ENCODE peak calls at places on chromosomes 6 and 20, in four cellular contexts. One of them, this sample, is unnamed.

GRCh38 chr6:21396313-21396712 is 197.2 kb upstream of the SOX4 start:
- DNase-seq in adrenal gland: no peak
- DNase-seq in heart left ventricle: no peak
- DNase-seq in upper lobe of left lung: no peak
- DNase-seq in this sample: no peak

GRCh38 chr6:9540534-9541126 is 874.2 kb downstream of the TFAP2A start:
- DNase-seq in heart left ventricle: no peak
- DNase-seq in adrenal gland: no peak
- DNase-seq in upper lobe of left lung: no peak
- DNase-seq in this sample: no peak

GRCh38 chr6:3619201-3619600 is 132.3 kb downstream of the PXDC1 start:
- DNase-seq in adrenal gland: no peak
- DNase-seq in upper lobe of left lung: no peak
- DNase-seq in heart left ventricle: no peak
- DNase-seq in this sample: no peak

GRCh38 chr6:3390698-3391097 is 66.2 kb downstream of the SLC22A23 start:
- DNase-seq in upper lobe of left lung: no peak
- DNase-seq in adrenal gland: peak; percentile 35
- DNase-seq in heart left ventricle: peak; percentile 56
- DNase-seq in this sample: peak; percentile 55

GRCh38 chr20:38303908-38304379 is at the start of gene BPI:
- DNase-seq in upper lobe of left lung: peak; percentile 73
- DNase-seq in heart left ventricle: peak; percentile 45
- DNase-seq in adrenal gland: peak; percentile 33
- DNase-seq in this sample: peak; percentile 67

GRCh38 chr20:59404749-59405148 is 104.3 kb downstream of the EDN3 start:
- DNase-seq in heart left ventricle: no peak
- DNase-seq in adrenal gland: no peak
- DNase-seq in upper lobe of left lung: no peak
- DNase-seq in this sample: no peak

GRCh38 chr6:151335930-151336329 is 55.4 kb downstream of the ZBTB2 start:
- DNase-seq in upper lobe of left lung: no peak
- DNase-seq in adrenal gland: no peak
- DNase-seq in heart left ventricle: no peak
- DNase-seq in this sample: no peak

GRCh38 chr20:37988555-37988954 is 44.7 kb downstream of the TTI1 start:
- DNase-seq in adrenal gland: no peak
- DNase-seq in heart left ventricle: no peak
- DNase-seq in upper lobe of left lung: no peak
- DNase-seq in this sample: no peak

GRCh38 chr6:88785478-88785877 is 177.9 kb downstream of the RNGTT start:
- DNase-seq in upper lobe of left lung: no peak
- DNase-seq in adrenal gland: no peak
- DNase-seq in heart left ventricle: no peak
- DNase-seq in this sample: no peak

GRCh38 chr6:26445934-26446667 is 5.8 kb downstream of the BTN3A3 start:
- DNase-seq in adrenal gland: no peak
- DNase-seq in heart left ventricle: no peak
- DNase-seq in upper lobe of left lung: no peak
- DNase-seq in this sample: no peak

GRCh38 chr20:11144114-11144513 is 470.3 kb upstream of the JAG1 start:
- DNase-seq in adrenal gland: no peak
- DNase-seq in upper lobe of left lung: no peak
- DNase-seq in heart left ventricle: no peak
- DNase-seq in this sample: no peak

GRCh38 chr6:55729665-55730064 is 145.7 kb downstream of the BMP5 start:
- DNase-seq in heart left ventricle: no peak
- DNase-seq in adrenal gland: no peak
- DNase-seq in upper lobe of left lung: no peak
- DNase-seq in this sample: no peak

GRCh38 chr6:26333458-26334297 is 31.3 kb upstream of the BTN3A2 start:
- DNase-seq in upper lobe of left lung: no peak
- DNase-seq in heart left ventricle: no peak
- DNase-seq in adrenal gland: no peak
- DNase-seq in this sample: no peak

GRCh38 chr6:111989743-111990142 is 64.2 kb upstream of the CCN6 start:
- DNase-seq in heart left ventricle: no peak
- DNase-seq in upper lobe of left lung: no peak
- DNase-seq in adrenal gland: no peak
- DNase-seq in this sample: no peak

GRCh38 chr6:150167479-150167873 is 24.6 kb downstream of the PPP1R14C start:
- DNase-seq in heart left ventricle: peak; percentile 68
- DNase-seq in adrenal gland: no peak
- DNase-seq in upper lobe of left lung: no peak
- DNase-seq in this sample: no peak

GRCh38 chr20:53662595-53662994 is 69.0 kb upstream of the ZNF217 start:
- DNase-seq in heart left ventricle: no peak
- DNase-seq in adrenal gland: no peak
- DNase-seq in upper lobe of left lung: no peak
- DNase-seq in this sample: no peak

GRCh38 chr6:131950767-131951575 is at the start of gene CCN2:
- DNase-seq in heart left ventricle: peak; percentile 84
- DNase-seq in upper lobe of left lung: peak; percentile 62
- DNase-seq in adrenal gland: peak; percentile 71
- DNase-seq in this sample: peak; percentile 83

GRCh38 chr20:58616411-58616810 is 34.7 kb upstream of the STX16 start:
- DNase-seq in upper lobe of left lung: no peak
- DNase-seq in adrenal gland: no peak
- DNase-seq in heart left ventricle: no peak
- DNase-seq in this sample: no peak

GRCh38 chr6:21595265-21595950 is 1.9 kb downstream of the SOX4 start:
- DNase-seq in adrenal gland: peak; percentile 17
- DNase-seq in heart left ventricle: peak; percentile 42
- DNase-seq in upper lobe of left lung: peak; percentile 41
- DNase-seq in this sample: no peak

GRCh38 chr6:50707652-50708325 is 5.5 kb upstream of the TFAP2D start:
- DNase-seq in upper lobe of left lung: no peak
- DNase-seq in heart left ventricle: no peak
- DNase-seq in adrenal gland: no peak
- DNase-seq in this sample: no peak

GRCh38 chr20:461254-462198 is 807 bp downstream of the TBC1D20 start:
- DNase-seq in heart left ventricle: peak; percentile 65
- DNase-seq in upper lobe of left lung: peak; percentile 50
- DNase-seq in adrenal gland: peak; percentile 46
- DNase-seq in this sample: peak; percentile 70

GRCh38 chr6:8513174-8513573 is 77.8 kb upstream of the SLC35B3 start:
- DNase-seq in adrenal gland: no peak
- DNase-seq in heart left ventricle: no peak
- DNase-seq in upper lobe of left lung: no peak
- DNase-seq in this sample: no peak

GRCh38 chr6:8628063-8628462 is 192.7 kb upstream of the SLC35B3 start:
- DNase-seq in upper lobe of left lung: no peak
- DNase-seq in adrenal gland: no peak
- DNase-seq in heart left ventricle: no peak
- DNase-seq in this sample: no peak

GRCh38 chr6:3324262-3324942 is 65.7 kb downstream of the PSMG4 start:
- DNase-seq in adrenal gland: peak; percentile 34
- DNase-seq in upper lobe of left lung: peak; percentile 47
- DNase-seq in heart left ventricle: peak; percentile 56
- DNase-seq in this sample: no peak

GRCh38 chr6:111692327-111693164 is 86.9 kb upstream of the TRAF3IP2 start:
- DNase-seq in upper lobe of left lung: no peak
- DNase-seq in adrenal gland: no peak
- DNase-seq in heart left ventricle: peak; percentile 38
- DNase-seq in this sample: peak; percentile 71

GRCh38 chr6:41642960-41643898 is 5.0 kb downstream of the MDFI start:
- DNase-seq in adrenal gland: no peak
- DNase-seq in heart left ventricle: no peak
- DNase-seq in upper lobe of left lung: no peak
- DNase-seq in this sample: no peak

GRCh38 chr6:45822269-45822812 is 193.3 kb downstream of the CLIC5 start:
- DNase-seq in upper lobe of left lung: no peak
- DNase-seq in adrenal gland: no peak
- DNase-seq in heart left ventricle: no peak
- DNase-seq in this sample: no peak

GRCh38 chr6:101443315-101443714 is 49.8 kb downstream of the GRIK2 start:
- DNase-seq in heart left ventricle: no peak
- DNase-seq in adrenal gland: no peak
- DNase-seq in upper lobe of left lung: no peak
- DNase-seq in this sample: no peak

GRCh38 chr6:55040102-55040848 is 134.0 kb upstream of the HCRTR2 start:
- DNase-seq in adrenal gland: no peak
- DNase-seq in upper lobe of left lung: no peak
- DNase-seq in heart left ventricle: no peak
- DNase-seq in this sample: no peak

GRCh38 chr6:137399949-137400443 is 94.2 kb downstream of the OLIG3 start:
- DNase-seq in upper lobe of left lung: no peak
- DNase-seq in adrenal gland: no peak
- DNase-seq in heart left ventricle: no peak
- DNase-seq in this sample: no peak

GRCh38 chr20:32522525-32522774 is 62.7 kb downstream of the NOL4L start:
- DNase-seq in heart left ventricle: no peak
- DNase-seq in adrenal gland: no peak
- DNase-seq in upper lobe of left lung: no peak
- DNase-seq in this sample: no peak

GRCh38 chr6:49070411-49070810 is 392.6 kb downstream of the MMUT start:
- DNase-seq in upper lobe of left lung: no peak
- DNase-seq in heart left ventricle: no peak
- DNase-seq in adrenal gland: no peak
- DNase-seq in this sample: no peak

GRCh38 chr6:75418233-75418632 is 75.4 kb downstream of the FILIP1 start:
- DNase-seq in heart left ventricle: no peak
- DNase-seq in adrenal gland: no peak
- DNase-seq in upper lobe of left lung: no peak
- DNase-seq in this sample: no peak

DNA sequence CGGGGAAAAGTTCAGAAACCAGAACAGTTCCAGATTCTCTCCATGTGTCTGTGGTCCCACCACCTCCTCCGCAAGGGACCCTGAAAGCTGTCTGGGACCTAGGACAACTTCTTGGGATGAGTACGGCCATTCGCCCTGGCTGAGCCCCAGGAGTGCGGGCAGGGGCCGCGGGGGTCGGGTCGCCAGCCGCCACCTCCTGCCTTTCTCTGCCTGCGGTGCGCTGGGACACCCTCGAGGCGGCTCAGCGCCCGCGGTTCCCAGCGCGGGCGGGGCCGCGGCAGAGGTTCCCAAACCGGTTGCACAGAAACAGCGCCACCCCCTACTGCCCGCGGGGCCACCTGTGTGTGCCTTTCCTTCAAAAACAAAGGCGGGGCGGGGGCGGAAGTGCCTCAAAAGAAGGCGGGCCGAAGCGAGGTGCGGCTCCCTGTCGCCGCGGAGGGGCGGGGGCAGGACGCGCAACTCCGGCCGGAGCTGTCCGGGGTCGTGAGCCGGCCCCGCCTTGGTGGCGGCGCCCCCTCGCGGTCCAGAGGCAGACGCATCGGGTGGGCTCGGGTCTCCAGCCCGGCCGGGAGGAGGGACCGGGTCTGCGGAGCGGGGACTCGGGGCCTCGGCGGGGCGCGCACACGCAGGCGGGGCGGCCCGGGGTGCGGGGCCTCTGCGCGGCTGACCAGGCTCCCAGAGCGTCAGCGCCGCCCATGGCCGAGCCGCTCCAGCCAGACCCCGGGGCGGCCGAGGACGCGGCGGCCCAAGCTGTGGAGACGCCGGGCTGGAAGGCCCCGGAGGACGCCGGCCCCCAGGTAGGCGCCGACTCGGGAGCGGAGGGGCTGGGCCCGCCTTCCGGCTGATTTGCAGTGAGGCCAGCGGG is at the start of gene HEBP2:
- DNase-seq in adrenal gland: peak; percentile 94
- DNase-seq in heart left ventricle: peak; percentile 97
- DNase-seq in upper lobe of left lung: peak; percentile 98
- DNase-seq in this sample: peak; percentile 99
- TF ChIP-seq POLR2A in adrenal gland: peak; percentile 80
- TF ChIP-seq POLR2A in heart left ventricle: peak; percentile 84
- TF ChIP-seq POLR2A in upper lobe of left lung: peak; percentile 91
- TF ChIP-seq POLR2A in this sample: peak; percentile 87

GRCh38 chr6:159959165-159959975 is 9.5 kb upstream of the IGF2R start:
- DNase-seq in adrenal gland: peak; percentile 33
- DNase-seq in heart left ventricle: no peak
- DNase-seq in upper lobe of left lung: peak; percentile 53
- DNase-seq in this sample: no peak
- H3K27ac ChIP-seq in adrenal gland: no peak overlapping the region
- H3K27ac ChIP-seq in heart left ventricle: peak overlapping the region; percentile 69
- H3K27ac ChIP-seq in upper lobe of left lung: peak overlapping the region; percentile 76
- H3K27ac ChIP-seq in this sample: peak overlapping the region; percentile 59

DNA sequence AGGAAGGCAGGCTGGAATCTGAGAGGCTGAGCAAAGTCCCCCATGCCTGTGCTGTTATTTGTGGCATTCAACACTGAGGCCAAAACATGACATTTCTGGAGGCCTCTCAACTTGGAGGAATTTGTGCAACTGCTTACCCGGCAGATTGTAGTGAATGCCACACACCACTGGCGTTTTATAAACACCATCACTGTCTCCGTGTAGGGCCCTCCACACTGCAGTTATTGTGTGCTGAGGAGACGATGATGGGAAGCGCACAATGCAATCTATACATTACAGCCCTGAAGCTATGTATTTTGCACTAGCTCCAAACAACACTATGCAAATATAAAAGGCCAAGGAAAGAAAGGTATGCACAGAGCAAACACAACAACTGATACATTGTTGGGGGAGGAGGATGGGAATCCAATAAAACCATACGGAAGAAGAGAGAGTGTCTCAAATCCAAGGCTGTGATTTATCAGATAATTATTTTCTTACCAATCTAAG is 106.5 kb downstream of the SMLR1 start:
- DNase-seq in upper lobe of left lung: no peak
- DNase-seq in adrenal gland: no peak
- DNase-seq in heart left ventricle: no peak
- DNase-seq in this sample: no peak
- H3K4me1 ChIP-seq in upper lobe of left lung: peaks cover 14% of the 10 kb centered on the region
- H3K4me1 ChIP-seq in adrenal gland: no peaks in the 10 kb centered on the region
- H3K4me1 ChIP-seq in heart left ventricle: peaks cover 27% of the 10 kb centered on the region
- H3K4me1 ChIP-seq in this sample: no peaks in the 10 kb centered on the region

GRCh38 chr20:34089655-34090324 is 22.3 kb downstream of the EIF2S2 start:
- DNase-seq in adrenal gland: no peak
- DNase-seq in heart left ventricle: peak; percentile 57
- DNase-seq in upper lobe of left lung: peak; percentile 33
- DNase-seq in this sample: no peak

GRCh38 chr20:34085544-34086040 is 26.5 kb downstream of the EIF2S2 start:
- DNase-seq in heart left ventricle: no peak
- DNase-seq in adrenal gland: no peak
- DNase-seq in upper lobe of left lung: no peak
- DNase-seq in this sample: no peak

GRCh38 chr20:34088871-34089479 is 23.1 kb downstream of the EIF2S2 start:
- DNase-seq in heart left ventricle: no peak
- DNase-seq in upper lobe of left lung: no peak
- DNase-seq in adrenal gland: no peak
- DNase-seq in this sample: no peak

GRCh38 chr20:34090645-34091044 is 21.4 kb downstream of the EIF2S2 start:
- DNase-seq in heart left ventricle: no peak
- DNase-seq in adrenal gland: no peak
- DNase-seq in upper lobe of left lung: no peak
- DNase-seq in this sample: no peak

DNA sequence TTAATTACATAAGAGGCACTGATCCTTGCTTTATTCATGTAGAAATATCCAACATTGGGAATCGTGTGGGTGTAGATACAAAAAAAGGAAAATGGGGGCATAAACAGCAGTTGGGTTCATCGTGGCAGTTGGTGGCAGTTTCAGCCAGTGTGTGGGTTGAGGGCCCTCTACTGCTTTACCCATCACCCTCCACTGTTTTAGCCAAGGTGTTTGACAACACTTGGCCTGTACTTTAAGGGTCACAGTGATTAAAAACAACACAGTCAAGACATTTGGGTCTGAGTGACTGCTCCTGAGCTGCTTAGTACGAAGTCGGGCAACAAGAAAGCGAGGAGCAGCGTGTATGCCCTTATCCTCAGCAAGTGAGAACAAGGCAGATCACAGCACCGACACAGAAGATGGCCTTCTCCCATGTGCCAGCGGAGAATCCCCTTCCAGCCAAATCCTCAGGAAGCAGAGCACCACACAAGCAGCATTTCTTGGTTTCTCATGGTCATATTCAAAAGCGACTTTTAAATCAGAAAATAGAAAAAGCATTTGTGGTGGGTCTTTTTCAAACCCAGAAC is 23.7 kb downstream of the EIF2S2 start:
- DNase-seq in heart left ventricle: no peak
- DNase-seq in adrenal gland: no peak
- DNase-seq in upper lobe of left lung: no peak
- DNase-seq in this sample: no peak
- TF ChIP-seq POLR2A in heart left ventricle: no peak
- TF ChIP-seq POLR2A in adrenal gland: no peak
- TF ChIP-seq POLR2A in upper lobe of left lung: no peak
- TF ChIP-seq POLR2A in this sample: no peak

This sample was measured in right lobe of liver.